ENCODE peak calls at places on chromosomes 11 and 22, in eight cellular contexts. P, I, U, S, C, F, Q and K are unnamed samples.

GRCh38 chr22:44440224-44441160 is 57.5 kb downstream of the RTL6 start:
- DNase-seq in P (no peak), I (no peak), U (no peak), S (peak), C (peak), F (no peak), Q (no peak), K (no peak)

GRCh38 chr22:39545310-39546063 is 12.9 kb upstream of the RPS19BP1 start:
- DNase-seq in P (peak), I (no peak), U (peak), S (no peak), C (no peak), F (peak), Q (peak), K (no peak)

GRCh38 chr11:94755494-94755893 is 12.7 kb upstream of the AMOTL1 start:
- DNase-seq in P (no peak), I (no peak), U (no peak), S (no peak), C (no peak), F (no peak), Q (no peak), K (no peak)

GRCh38 chr11:61345170-61345610 is 12.2 kb downstream of the TKFC start:
- DNase-seq in P (no peak), I (no peak), U (no peak), S (no peak), C (no peak), F (no peak), Q (peak), K (no peak)

GRCh38 chr11:34468209-34468841 is 29.6 kb downstream of the CAT start:
- DNase-seq in P (peak), I (peak), U (peak), S (no peak), C (no peak), F (peak), Q (peak), K (peak)

GRCh38 chr11:72848846-72849466 is 34.7 kb downstream of the ATG16L2 start:
- DNase-seq in P (no peak), I (no peak), U (peak), S (no peak), C (no peak), F (peak), Q (peak), K (peak)

GRCh38 chr11:88553204-88553603 is 215.7 kb upstream of the CTSC start:
- DNase-seq in P (no peak), I (no peak), U (no peak), S (no peak), C (no peak), F (peak), Q (no peak), K (no peak)

GRCh38 chr22:22935056-22935545 is 47.5 kb downstream of the IGLL5 start:
- DNase-seq in P (no peak), I (no peak), U (no peak), S (no peak), C (no peak), F (no peak), Q (no peak), K (no peak)

GRCh38 chr11:63920126-63920869 is 3.3 kb upstream of the RCOR2 start:
- DNase-seq in P (peak), I (no peak), U (no peak), S (peak), C (peak), F (no peak), Q (peak), K (no peak)

GRCh38 chr11:64076764-64077163 is 41.0 kb downstream of the FLRT1 start:
- DNase-seq in P (no peak), I (no peak), U (no peak), S (no peak), C (no peak), F (no peak), Q (no peak), K (no peak)

GRCh38 chr11:77056814-77057402 is 9.9 kb upstream of the CAPN5 start:
- DNase-seq in P (no peak), I (no peak), U (no peak), S (no peak), C (no peak), F (no peak), Q (no peak), K (no peak)

GRCh38 chr11:95877288-95877687 is 46.6 kb downstream of the MTMR2 start:
- DNase-seq in P (no peak), I (no peak), U (no peak), S (no peak), C (no peak), F (peak), Q (no peak), K (no peak)

GRCh38 chr11:45964911-45965389 is 42.5 kb downstream of the LARGE2 start:
- DNase-seq in P (peak), I (peak), U (peak), S (peak), C (peak), F (peak), Q (peak), K (peak)

GRCh38 chr22:47331750-47332149 is 569.3 kb downstream of the TBC1D22A start:
- DNase-seq in P (no peak), I (no peak), U (no peak), S (no peak), C (no peak), F (no peak), Q (no peak), K (no peak)

GRCh38 chr11:63262562-63262961 is 19.2 kb upstream of the SLC22A25 start:
- DNase-seq in P (no peak), I (no peak), U (no peak), S (no peak), C (no peak), F (no peak), Q (no peak), K (no peak)

GRCh38 chr22:37726240-37726887 is 29.5 kb downstream of the TRIOBP start:
- DNase-seq in P (no peak), I (no peak), U (no peak), S (no peak), C (no peak), F (peak), Q (no peak), K (no peak)

GRCh38 chr11:92342034-92342433 is 117.4 kb downstream of the FAT3 start:
- DNase-seq in P (no peak), I (no peak), U (no peak), S (no peak), C (no peak), F (no peak), Q (no peak), K (no peak)

GRCh38 chr11:69351460-69351859 is 57.5 kb downstream of the MYEOV start:
- DNase-seq in P (no peak), I (no peak), U (no peak), S (no peak), C (no peak), F (peak), Q (no peak), K (no peak)

GRCh38 chr11:12762283-12762682 is 88.1 kb downstream of the TEAD1 start:
- DNase-seq in P (no peak), I (no peak), U (no peak), S (no peak), C (no peak), F (no peak), Q (no peak), K (no peak)

GRCh38 chr22:37471721-37472417 is 14.3 kb downstream of the MFNG start:
- DNase-seq in P (no peak), I (no peak), U (no peak), S (no peak), C (no peak), F (no peak), Q (no peak), K (no peak)

GRCh38 chr11:99020324-99021225 is at the start of gene CNTN5:
- DNase-seq in P (peak), I (no peak), U (peak), S (peak), C (no peak), F (peak), Q (peak), K (peak)

GRCh38 chr11:90178751-90179150 is 44.1 kb downstream of the CHORDC1 start:
- DNase-seq in P (no peak), I (no peak), U (no peak), S (no peak), C (no peak), F (no peak), Q (peak), K (peak)

GRCh38 chr11:70142171-70142875 is 60.8 kb upstream of the FADD start:
- DNase-seq in P (no peak), I (no peak), U (peak), S (no peak), C (no peak), F (no peak), Q (peak), K (peak)

GRCh38 chr11:8586184-8586583 is 7.8 kb downstream of the STK33 start:
- DNase-seq in P (no peak), I (no peak), U (no peak), S (no peak), C (no peak), F (no peak), Q (no peak), K (no peak)

GRCh38 chr11:88377151-88377550 is 39.6 kb upstream of the CTSC start:
- DNase-seq in P (no peak), I (no peak), U (no peak), S (no peak), C (no peak), F (no peak), Q (no peak), K (no peak)

GRCh38 chr11:63598556-63598955 is 15.7 kb downstream of the PLAAT3 start:
- DNase-seq in P (no peak), I (no peak), U (no peak), S (no peak), C (no peak), F (no peak), Q (no peak), K (no peak)

GRCh38 chr22:36286096-36286957 is 33.4 kb downstream of the APOL1 start:
- DNase-seq in P (peak), I (no peak), U (peak), S (peak), C (peak), F (peak), Q (peak), K (peak)
- TF ChIP-seq CTCF in P (peak), I (peak), U (peak), S (peak), C (peak), F (peak), Q (peak), K (peak)

GRCh38 chr11:17411418-17411817 is 23.0 kb upstream of the KCNJ11 start:
- DNase-seq in P (no peak), I (no peak), U (no peak), S (no peak), C (no peak), F (no peak), Q (no peak), K (no peak)

GRCh38 chr11:17408641-17409040 is 20.2 kb upstream of the KCNJ11 start:
- DNase-seq in P (no peak), I (no peak), U (no peak), S (no peak), C (no peak), F (no peak), Q (no peak), K (no peak)

GRCh38 chr11:17408026-17408425 is 19.6 kb upstream of the KCNJ11 start:
- DNase-seq in P (no peak), I (no peak), U (no peak), S (no peak), C (no peak), F (no peak), Q (no peak), K (no peak)

GRCh38 chr11:17412488-17413180 is 24.2 kb upstream of the KCNJ11 start:
- DNase-seq in P (no peak), I (no peak), U (no peak), S (no peak), C (no peak), F (no peak), Q (no peak), K (no peak)

DNA sequence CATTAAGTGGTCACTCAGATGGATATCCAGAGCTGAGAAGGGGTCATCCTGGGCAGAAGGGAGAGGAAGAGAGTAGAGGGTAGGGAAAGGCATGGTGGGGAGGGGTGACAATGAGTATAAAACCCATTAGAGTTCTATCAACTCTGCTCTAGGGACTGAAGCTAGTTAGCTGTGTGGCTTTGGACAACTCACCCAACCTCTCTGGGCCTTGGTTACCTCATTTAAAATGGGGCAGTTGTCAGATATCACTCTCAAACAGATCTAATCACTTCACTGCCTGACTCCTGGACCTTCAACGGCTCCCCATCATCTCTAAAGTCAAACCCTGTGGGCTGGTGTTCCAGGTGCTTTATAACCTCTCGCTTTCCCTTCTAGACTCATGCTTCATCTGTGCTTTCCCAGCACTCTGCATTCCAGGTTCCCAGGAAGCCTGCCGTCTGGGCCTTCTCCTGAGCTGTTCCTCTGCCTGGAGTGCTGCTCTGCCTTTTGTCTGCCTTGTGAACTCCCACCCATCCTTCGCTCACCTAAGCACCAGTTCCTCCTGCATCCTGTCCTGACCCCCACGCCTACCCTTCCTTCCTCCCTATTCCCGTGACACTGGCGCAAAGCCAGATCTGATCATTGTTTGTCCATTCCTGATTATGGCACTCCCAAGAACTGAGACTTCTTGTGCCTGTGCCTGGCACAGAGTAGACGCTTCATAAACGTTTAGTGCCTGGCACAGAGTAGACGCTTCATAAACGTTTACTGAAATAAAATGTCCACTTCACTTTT is 22.3 kb upstream of the KCNJ11 start:
- DNase-seq in P (peak), I (no peak), U (no peak), S (no peak), C (no peak), F (no peak), Q (no peak), K (no peak)
- TF ChIP-seq CTCF in P (no peak), I (no peak), U (no peak), S (no peak), C (no peak), F (no peak), Q (no peak), K (no peak)

GRCh38 chr11:19876750-19877149 is 164.1 kb downstream of the NAV2 start:
- DNase-seq in P (no peak), I (no peak), U (no peak), S (no peak), C (no peak), F (no peak), Q (no peak), K (no peak)
- TF ChIP-seq CTCF in P (no peak), I (no peak), U (no peak), S (no peak), C (no peak), F (no peak), Q (no peak), K (no peak)

GRCh38 chr11:3171931-3172560 is 6.9 kb upstream of the OSBPL5 start:
- DNase-seq in P (peak), I (no peak), U (no peak), S (peak), C (no peak), F (no peak), Q (no peak), K (no peak)

GRCh38 chr11:3167143-3168119 is 2.3 kb upstream of the OSBPL5 start:
- DNase-seq in P (no peak), I (no peak), U (no peak), S (peak), C (no peak), F (no peak), Q (no peak), K (no peak)

GRCh38 chr11:3170756-3171670 is 5.9 kb upstream of the OSBPL5 start:
- DNase-seq in P (peak), I (no peak), U (no peak), S (peak), C (no peak), F (no peak), Q (no peak), K (no peak)

GRCh38 chr11:3169952-3170755 is 5.0 kb upstream of the OSBPL5 start:
- DNase-seq in P (peak), I (no peak), U (no peak), S (peak), C (no peak), F (no peak), Q (no peak), K (no peak)

DNA sequence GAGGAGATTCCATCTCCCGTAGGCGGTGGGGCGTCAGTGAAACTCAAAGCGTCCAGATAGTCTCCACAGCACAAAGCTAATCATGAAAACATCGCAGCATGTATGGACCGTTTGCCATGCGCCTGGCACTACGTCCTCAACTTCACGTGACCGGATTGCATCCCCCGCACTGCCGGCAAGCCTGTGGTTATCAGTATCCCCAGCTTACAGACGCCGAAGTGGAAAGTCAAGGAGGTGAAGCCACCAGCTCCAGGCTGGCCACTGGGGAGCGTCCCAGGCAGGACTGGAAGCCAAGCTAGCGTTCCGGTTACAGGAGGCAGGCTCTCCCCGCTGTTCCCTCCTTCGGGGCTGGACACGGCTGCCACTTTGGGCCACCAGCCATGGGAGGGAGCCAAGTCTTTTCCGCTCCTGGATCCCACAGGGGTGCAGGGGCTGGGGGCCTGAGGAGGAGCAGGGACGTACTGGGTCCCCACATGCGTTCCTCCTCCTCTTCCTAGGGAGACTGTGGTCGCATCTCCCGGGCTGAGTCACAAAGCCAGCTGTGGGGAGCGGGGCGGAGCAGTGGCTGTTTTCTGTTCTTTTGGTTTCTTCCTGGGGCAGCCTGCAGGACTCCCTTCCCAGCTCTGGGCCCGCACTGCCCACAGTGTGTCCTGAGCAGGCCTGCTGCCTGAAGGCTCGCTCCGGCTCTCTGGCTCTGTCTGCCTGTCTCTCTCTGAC is 4.3 kb upstream of the OSBPL5 start:
- DNase-seq in P (peak), I (no peak), U (peak), S (peak), C (peak), F (peak), Q (no peak), K (peak)
- TF ChIP-seq CTCF in P (no peak), I (no peak), U (no peak), S (peak), C (no peak), F (no peak), Q (no peak), K (no peak)

DNA sequence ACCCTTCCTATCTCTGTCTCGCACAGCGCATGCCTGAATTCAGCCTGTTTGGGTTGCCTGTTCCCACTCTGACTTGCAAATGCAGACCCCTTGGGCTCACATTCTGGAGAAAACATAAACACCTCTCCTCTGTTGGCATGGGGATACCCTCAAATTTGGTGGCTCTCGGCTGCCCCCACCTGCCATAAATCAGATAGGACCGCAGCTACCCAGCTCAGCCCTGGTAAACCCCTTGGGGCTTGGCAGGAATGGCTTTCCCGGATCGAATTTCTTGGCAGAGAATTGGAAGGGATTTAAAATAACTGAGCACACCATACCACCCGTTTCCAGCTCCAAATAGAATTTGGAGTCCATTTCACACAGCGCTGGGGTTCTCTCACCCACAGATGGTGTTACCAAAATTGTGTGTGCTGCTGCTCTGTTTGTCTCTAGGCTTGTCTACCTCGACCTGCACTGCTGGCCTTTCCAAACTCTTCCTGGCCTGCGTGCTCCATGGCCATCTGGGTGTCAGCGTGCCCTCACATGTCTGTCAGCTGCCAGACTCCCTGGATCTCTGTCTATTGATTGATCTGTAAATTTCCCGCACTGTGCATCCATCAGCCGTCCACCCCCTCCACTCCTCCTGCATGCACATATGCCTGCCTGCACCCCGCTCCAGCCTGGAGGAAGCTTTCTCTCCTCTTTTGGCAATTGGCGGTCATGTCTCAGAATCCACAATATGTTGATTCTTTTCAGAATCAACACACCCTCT is 134.0 kb downstream of the NTM start:
- DNase-seq in P (no peak), I (no peak), U (peak), S (no peak), C (no peak), F (no peak), Q (peak), K (no peak)
- TF ChIP-seq CTCF in P (no peak), I (no peak), U (peak), S (no peak), C (peak), F (no peak), Q (peak), K (no peak)

GRCh38 chr11:29119116-29119515 is 897.7 kb downstream of the KCNA4 start:
- DNase-seq in P (no peak), I (no peak), U (peak), S (no peak), C (no peak), F (peak), Q (peak), K (no peak)

GRCh38 chr11:29124436-29124835 is 892.4 kb downstream of the KCNA4 start:
- DNase-seq in P (no peak), I (no peak), U (no peak), S (no peak), C (no peak), F (no peak), Q (no peak), K (no peak)

GRCh38 chr11:29125621-29126020 is 891.2 kb downstream of the KCNA4 start:
- DNase-seq in P (no peak), I (no peak), U (no peak), S (no peak), C (no peak), F (no peak), Q (peak), K (no peak)

GRCh38 chr11:29120329-29120695 is 896.5 kb downstream of the KCNA4 start:
- DNase-seq in P (no peak), I (no peak), U (no peak), S (no peak), C (no peak), F (no peak), Q (no peak), K (no peak)

GRCh38 chr11:29119691-29120328 is 897.0 kb downstream of the KCNA4 start:
- DNase-seq in P (no peak), I (no peak), U (peak), S (no peak), C (no peak), F (peak), Q (peak), K (peak)
- TF ChIP-seq CTCF in P (no peak), I (no peak), U (no peak), S (no peak), C (no peak), F (no peak), Q (no peak), K (no peak)

DNA sequence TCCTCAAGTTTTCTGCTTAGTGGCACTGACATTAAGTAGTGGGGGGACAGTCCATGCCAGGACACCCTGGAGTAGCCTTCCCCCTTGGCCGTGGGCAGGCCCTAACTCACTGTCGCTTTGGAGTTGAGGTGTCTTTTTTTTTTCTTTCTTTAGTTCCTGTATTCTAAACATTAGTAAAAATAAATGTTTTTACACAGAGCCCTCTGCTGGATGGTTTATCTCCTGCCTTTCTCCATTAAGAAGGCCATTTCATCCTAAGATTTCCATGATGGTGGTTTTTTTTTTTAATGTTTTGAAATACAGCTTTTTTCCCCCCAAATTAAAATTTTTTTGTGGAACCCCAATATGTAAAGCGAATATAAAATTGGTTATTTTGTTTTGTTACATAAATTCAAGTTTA is 1.8 kb upstream of the TIGD3 start:
- DNase-seq in P (no peak), I (no peak), U (no peak), S (no peak), C (no peak), F (peak), Q (no peak), K (no peak)
- TF ChIP-seq CTCF in P (no peak), I (peak), U (peak), S (no peak), C (peak), F (peak), Q (peak), K (no peak)

GRCh38 chr11:123490527-123490926 is 60.5 kb downstream of the GRAMD1B start:
- DNase-seq in P (no peak), I (no peak), U (no peak), S (no peak), C (no peak), F (no peak), Q (no peak), K (no peak)
- TF ChIP-seq CTCF in P (no peak), I (no peak), U (no peak), S (no peak), C (no peak), F (no peak), Q (no peak), K (no peak)